ENCODE peak calls at places on chromosomes 11 and 22, in six cellular contexts. One of them, this sample, is unnamed.

GRCh38 chr11:20874358-20874757 is 205.0 kb downstream of the NELL1 start:
- ATAC-seq in heart right ventricle: no peak
- ATAC-seq in activated B cell treated with CpG ODN at 0.5 μM for 24 hours: no peak
- ATAC-seq in activated CD8-positive, alpha-beta T cell treated with anti-CD3 and anti-CD28 coated beads, Interleukin-2, amount 10 ng/mL, durations not matched to agents 7 days and 5 days: no peak
- ATAC-seq in heart left ventricle: no peak
- ATAC-seq in memory B cell: no peak
- ATAC-seq in this sample: no peak

GRCh38 chr11:33376331-33377099 is 119.3 kb downstream of the HIPK3 start:
- ATAC-seq in heart right ventricle: no peak
- ATAC-seq in activated B cell treated with CpG ODN at 0.5 μM for 24 hours: peak
- ATAC-seq in activated CD8-positive, alpha-beta T cell treated with anti-CD3 and anti-CD28 coated beads, Interleukin-2, amount 10 ng/mL, durations not matched to agents 7 days and 5 days: peak
- ATAC-seq in heart left ventricle: no peak
- ATAC-seq in memory B cell: no peak
- ATAC-seq in this sample: peak

GRCh38 chr22:40857309-40857851 is 432 bp downstream of the XPNPEP3 start:
- ATAC-seq in heart right ventricle: no peak
- ATAC-seq in activated B cell treated with CpG ODN at 0.5 μM for 24 hours: peak
- ATAC-seq in activated CD8-positive, alpha-beta T cell treated with anti-CD3 and anti-CD28 coated beads, Interleukin-2, amount 10 ng/mL, durations not matched to agents 7 days and 5 days: no peak
- ATAC-seq in heart left ventricle: no peak
- ATAC-seq in memory B cell: no peak
- ATAC-seq in this sample: no peak

GRCh38 chr11:78432058-78432515 is 14.5 kb upstream of the GAB2 start:
- ATAC-seq in heart right ventricle: peak
- ATAC-seq in activated B cell treated with CpG ODN at 0.5 μM for 24 hours: no peak
- ATAC-seq in activated CD8-positive, alpha-beta T cell treated with anti-CD3 and anti-CD28 coated beads, Interleukin-2, amount 10 ng/mL, durations not matched to agents 7 days and 5 days: no peak
- ATAC-seq in heart left ventricle: peak
- ATAC-seq in memory B cell: no peak
- ATAC-seq in this sample: peak

GRCh38 chr11:128686045-128686741 is 7.7 kb upstream of the FLI1 start:
- ATAC-seq in heart right ventricle: no peak
- ATAC-seq in activated B cell treated with CpG ODN at 0.5 μM for 24 hours: peak
- ATAC-seq in activated CD8-positive, alpha-beta T cell treated with anti-CD3 and anti-CD28 coated beads, Interleukin-2, amount 10 ng/mL, durations not matched to agents 7 days and 5 days: peak
- ATAC-seq in heart left ventricle: no peak
- ATAC-seq in memory B cell: peak
- ATAC-seq in this sample: peak

GRCh38 chr11:1938343-1939005 is 8.7 kb upstream of the MRPL23 start:
- ATAC-seq in heart right ventricle: no peak
- ATAC-seq in activated B cell treated with CpG ODN at 0.5 μM for 24 hours: no peak
- ATAC-seq in activated CD8-positive, alpha-beta T cell treated with anti-CD3 and anti-CD28 coated beads, Interleukin-2, amount 10 ng/mL, durations not matched to agents 7 days and 5 days: no peak
- ATAC-seq in heart left ventricle: no peak
- ATAC-seq in memory B cell: no peak
- ATAC-seq in this sample: no peak

GRCh38 chr11:126495806-126496205 is 140.3 kb downstream of the ST3GAL4 start:
- ATAC-seq in heart right ventricle: no peak
- ATAC-seq in activated B cell treated with CpG ODN at 0.5 μM for 24 hours: no peak
- ATAC-seq in activated CD8-positive, alpha-beta T cell treated with anti-CD3 and anti-CD28 coated beads, Interleukin-2, amount 10 ng/mL, durations not matched to agents 7 days and 5 days: no peak
- ATAC-seq in heart left ventricle: no peak
- ATAC-seq in memory B cell: no peak
- ATAC-seq in this sample: peak

GRCh38 chr11:78783846-78784245 is 209.2 kb upstream of the NARS2 start:
- ATAC-seq in heart right ventricle: no peak
- ATAC-seq in activated B cell treated with CpG ODN at 0.5 μM for 24 hours: no peak
- ATAC-seq in activated CD8-positive, alpha-beta T cell treated with anti-CD3 and anti-CD28 coated beads, Interleukin-2, amount 10 ng/mL, durations not matched to agents 7 days and 5 days: no peak
- ATAC-seq in heart left ventricle: no peak
- ATAC-seq in memory B cell: no peak
- ATAC-seq in this sample: no peak

GRCh38 chr11:103700605-103701004 is 335.8 kb upstream of the DDI1 start:
- ATAC-seq in heart right ventricle: no peak
- ATAC-seq in activated B cell treated with CpG ODN at 0.5 μM for 24 hours: no peak
- ATAC-seq in activated CD8-positive, alpha-beta T cell treated with anti-CD3 and anti-CD28 coated beads, Interleukin-2, amount 10 ng/mL, durations not matched to agents 7 days and 5 days: no peak
- ATAC-seq in heart left ventricle: peak
- ATAC-seq in memory B cell: no peak
- ATAC-seq in this sample: peak

GRCh38 chr22:44728761-44729261 is 23.6 kb upstream of the ARHGAP8 start:
- ATAC-seq in heart right ventricle: peak
- ATAC-seq in activated B cell treated with CpG ODN at 0.5 μM for 24 hours: no peak
- ATAC-seq in activated CD8-positive, alpha-beta T cell treated with anti-CD3 and anti-CD28 coated beads, Interleukin-2, amount 10 ng/mL, durations not matched to agents 7 days and 5 days: no peak
- ATAC-seq in heart left ventricle: peak
- ATAC-seq in memory B cell: no peak
- ATAC-seq in this sample: no peak

GRCh38 chr22:27777128-27777527 is 24.4 kb downstream of the MN1 start:
- ATAC-seq in heart right ventricle: no peak
- ATAC-seq in activated B cell treated with CpG ODN at 0.5 μM for 24 hours: no peak
- ATAC-seq in activated CD8-positive, alpha-beta T cell treated with anti-CD3 and anti-CD28 coated beads, Interleukin-2, amount 10 ng/mL, durations not matched to agents 7 days and 5 days: no peak
- ATAC-seq in heart left ventricle: no peak
- ATAC-seq in memory B cell: no peak
- ATAC-seq in this sample: no peak